ENCODE peak calls at places on chromosomes 13 and 19, in ten cellular contexts. One of them, this sample, is unnamed.

GRCh38 chr19:1370579-1371361 is 12.9 kb upstream of the NDUFS7 start:
- DNase-seq in heart left ventricle: no peak
- DNase-seq in stimulated activated naive CD4-positive, alpha-beta T cell treated with Interleukin-2 at 50 U/mL for 16 hours: no peak
- DNase-seq in HEK293T: no peak
- DNase-seq in osteocyte: no peak
- DNase-seq in mammary epithelial cell: no peak
- DNase-seq in B cell: no peak
- DNase-seq in upper lobe of right lung: no peak
- DNase-seq in dermis microvascular lymphatic vessel endothelial cell: no peak
- DNase-seq in stimulated activated CD4-positive, alpha-beta T cell treated with anti-CD3 and anti-CD28 coated beads, Interleukin-4, amount 100 ng/mL, for 1 hour: no peak
- DNase-seq in this sample: no peak

GRCh38 chr13:99206873-99207272 is 6.2 kb downstream of the UBAC2 start:
- DNase-seq in osteocyte: peak
- DNase-seq in HEK293T: no peak
- DNase-seq in B cell: no peak
- DNase-seq in stimulated activated CD4-positive, alpha-beta T cell treated with anti-CD3 and anti-CD28 coated beads, Interleukin-4, amount 100 ng/mL, for 1 hour: no peak
- DNase-seq in mammary epithelial cell: no peak
- DNase-seq in upper lobe of right lung: no peak
- DNase-seq in stimulated activated naive CD4-positive, alpha-beta T cell treated with Interleukin-2 at 50 U/mL for 16 hours: no peak
- DNase-seq in dermis microvascular lymphatic vessel endothelial cell: no peak
- DNase-seq in heart left ventricle: no peak
- DNase-seq in this sample: no peak

GRCh38 chr13:78382946-78383542 is 220.3 kb downstream of the POU4F1 start:
- DNase-seq in osteocyte: no peak
- DNase-seq in dermis microvascular lymphatic vessel endothelial cell: no peak
- DNase-seq in mammary epithelial cell: no peak
- DNase-seq in stimulated activated CD4-positive, alpha-beta T cell treated with anti-CD3 and anti-CD28 coated beads, Interleukin-4, amount 100 ng/mL, for 1 hour: no peak
- DNase-seq in heart left ventricle: no peak
- DNase-seq in HEK293T: no peak
- DNase-seq in upper lobe of right lung: no peak
- DNase-seq in stimulated activated naive CD4-positive, alpha-beta T cell treated with Interleukin-2 at 50 U/mL for 16 hours: no peak
- DNase-seq in B cell: no peak
- DNase-seq in this sample: no peak

GRCh38 chr19:35736913-35737886 is 5.1 kb downstream of the IGFLR1 start:
- DNase-seq in osteocyte: no peak
- DNase-seq in dermis microvascular lymphatic vessel endothelial cell: no peak
- DNase-seq in stimulated activated CD4-positive, alpha-beta T cell treated with anti-CD3 and anti-CD28 coated beads, Interleukin-4, amount 100 ng/mL, for 1 hour: no peak
- DNase-seq in upper lobe of right lung: no peak
- DNase-seq in mammary epithelial cell: no peak
- DNase-seq in stimulated activated naive CD4-positive, alpha-beta T cell treated with Interleukin-2 at 50 U/mL for 16 hours: no peak
- DNase-seq in B cell: no peak
- DNase-seq in heart left ventricle: no peak
- DNase-seq in HEK293T: no peak
- DNase-seq in this sample: no peak

GRCh38 chr13:33363328-33363727 is 77.8 kb upstream of the STARD13 start:
- DNase-seq in upper lobe of right lung: no peak
- DNase-seq in dermis microvascular lymphatic vessel endothelial cell: no peak
- DNase-seq in HEK293T: no peak
- DNase-seq in heart left ventricle: no peak
- DNase-seq in B cell: peak
- DNase-seq in mammary epithelial cell: no peak
- DNase-seq in osteocyte: no peak
- DNase-seq in stimulated activated naive CD4-positive, alpha-beta T cell treated with Interleukin-2 at 50 U/mL for 16 hours: no peak
- DNase-seq in stimulated activated CD4-positive, alpha-beta T cell treated with anti-CD3 and anti-CD28 coated beads, Interleukin-4, amount 100 ng/mL, for 1 hour: no peak
- DNase-seq in this sample: no peak

GRCh38 chr19:57615346-57615745 is 1.3 kb downstream of the ZNF134 start:
- DNase-seq in HEK293T: no peak
- DNase-seq in osteocyte: peak
- DNase-seq in heart left ventricle: no peak
- DNase-seq in dermis microvascular lymphatic vessel endothelial cell: no peak
- DNase-seq in B cell: no peak
- DNase-seq in mammary epithelial cell: peak
- DNase-seq in stimulated activated naive CD4-positive, alpha-beta T cell treated with Interleukin-2 at 50 U/mL for 16 hours: no peak
- DNase-seq in upper lobe of right lung: no peak
- DNase-seq in stimulated activated CD4-positive, alpha-beta T cell treated with anti-CD3 and anti-CD28 coated beads, Interleukin-4, amount 100 ng/mL, for 1 hour: no peak
- DNase-seq in this sample: no peak

GRCh38 chr19:1455336-1456120 is 5.6 kb downstream of the APC2 start:
- DNase-seq in heart left ventricle: peak
- DNase-seq in B cell: peak
- DNase-seq in HEK293T: peak
- DNase-seq in stimulated activated naive CD4-positive, alpha-beta T cell treated with Interleukin-2 at 50 U/mL for 16 hours: peak
- DNase-seq in mammary epithelial cell: peak
- DNase-seq in stimulated activated CD4-positive, alpha-beta T cell treated with anti-CD3 and anti-CD28 coated beads, Interleukin-4, amount 100 ng/mL, for 1 hour: peak
- DNase-seq in osteocyte: no peak
- DNase-seq in dermis microvascular lymphatic vessel endothelial cell: no peak
- DNase-seq in upper lobe of right lung: no peak
- DNase-seq in this sample: peak

GRCh38 chr19:51821511-51821910 is 26.6 kb downstream of the FPR3 start:
- DNase-seq in stimulated activated CD4-positive, alpha-beta T cell treated with anti-CD3 and anti-CD28 coated beads, Interleukin-4, amount 100 ng/mL, for 1 hour: no peak
- DNase-seq in B cell: no peak
- DNase-seq in dermis microvascular lymphatic vessel endothelial cell: no peak
- DNase-seq in mammary epithelial cell: no peak
- DNase-seq in upper lobe of right lung: no peak
- DNase-seq in HEK293T: no peak
- DNase-seq in heart left ventricle: no peak
- DNase-seq in stimulated activated naive CD4-positive, alpha-beta T cell treated with Interleukin-2 at 50 U/mL for 16 hours: no peak
- DNase-seq in osteocyte: no peak
- DNase-seq in this sample: no peak

This sample was measured in SW480.